ENCODE peak calls at places on chromosome 1, in five cellular contexts. One of them, this sample, is unnamed.

GRCh38 chr1:26287033-26287711 is 7.3 kb downstream of the SH3BGRL3 start:
- DNase-seq in CD8-positive, alpha-beta T cell: peak; percentile 70
- DNase-seq in Panc1: no peak
- DNase-seq in AG04449: no peak
- DNase-seq in Caco-2: no peak
- DNase-seq in this sample: peak; percentile 73

GRCh38 chr1:10424034-10424433 is 6.2 kb upstream of the CENPS start:
- DNase-seq in Caco-2: no peak
- DNase-seq in Panc1: no peak
- DNase-seq in AG04449: no peak
- DNase-seq in CD8-positive, alpha-beta T cell: no peak
- DNase-seq in this sample: no peak

GRCh38 chr1:72442251-72442650 is 159.9 kb upstream of the NEGR1 start:
- DNase-seq in CD8-positive, alpha-beta T cell: no peak
- DNase-seq in AG04449: no peak
- DNase-seq in Panc1: no peak
- DNase-seq in Caco-2: no peak
- DNase-seq in this sample: no peak

GRCh38 chr1:54460861-54461382 is 54.7 kb upstream of the SSBP3 start:
- DNase-seq in Caco-2: no peak
- DNase-seq in AG04449: no peak
- DNase-seq in CD8-positive, alpha-beta T cell: no peak
- DNase-seq in Panc1: no peak
- DNase-seq in this sample: no peak

GRCh38 chr1:36482724-36483388 is at the start of gene CSF3R:
- DNase-seq in AG04449: no peak
- DNase-seq in Panc1: no peak
- DNase-seq in Caco-2: no peak
- DNase-seq in CD8-positive, alpha-beta T cell: no peak
- DNase-seq in this sample: no peak

GRCh38 chr1:196229546-196229945 is 378.7 kb downstream of the KCNT2 start:
- DNase-seq in Panc1: no peak
- DNase-seq in CD8-positive, alpha-beta T cell: no peak
- DNase-seq in Caco-2: no peak
- DNase-seq in AG04449: no peak
- DNase-seq in this sample: no peak

GRCh38 chr1:55310517-55310927 is 95.4 kb upstream of the USP24 start:
- DNase-seq in AG04449: peak; percentile 96
- DNase-seq in CD8-positive, alpha-beta T cell: no peak
- DNase-seq in Caco-2: no peak
- DNase-seq in Panc1: peak; percentile 70
- DNase-seq in this sample: no peak

GRCh38 chr1:94971491-94971924 is 44.6 kb upstream of the CNN3 start:
- DNase-seq in CD8-positive, alpha-beta T cell: no peak
- DNase-seq in AG04449: no peak
- DNase-seq in Panc1: no peak
- DNase-seq in Caco-2: no peak
- DNase-seq in this sample: no peak

GRCh38 chr1:64894438-64895196 is 71.7 kb downstream of the JAK1 start:
- DNase-seq in CD8-positive, alpha-beta T cell: no peak
- DNase-seq in AG04449: no peak
- DNase-seq in Panc1: no peak
- DNase-seq in Caco-2: no peak
- DNase-seq in this sample: no peak

GRCh38 chr1:165117482-165117881 is 239.0 kb downstream of the LMX1A start:
- DNase-seq in Panc1: no peak
- DNase-seq in AG04449: no peak
- DNase-seq in CD8-positive, alpha-beta T cell: no peak
- DNase-seq in Caco-2: no peak
- DNase-seq in this sample: no peak

GRCh38 chr1:16915627-16915973 is 6.1 kb upstream of the CROCC start:
- DNase-seq in Caco-2: no peak
- DNase-seq in Panc1: no peak
- DNase-seq in AG04449: no peak
- DNase-seq in CD8-positive, alpha-beta T cell: no peak
- DNase-seq in this sample: no peak
- TF ChIP-seq CTCF in Caco-2: no peak
- TF ChIP-seq CTCF in Panc1: no peak
- TF ChIP-seq CTCF in AG04449: no peak
- TF ChIP-seq CTCF in CD8-positive, alpha-beta T cell: no peak
- TF ChIP-seq CTCF in this sample: no peak

GRCh38 chr1:40133839-40134238 is 27.3 kb upstream of the RLF start:
- DNase-seq in Panc1: no peak
- DNase-seq in CD8-positive, alpha-beta T cell: no peak
- DNase-seq in AG04449: no peak
- DNase-seq in Caco-2: no peak
- DNase-seq in this sample: no peak
- TF ChIP-seq CTCF in Panc1: no peak
- TF ChIP-seq CTCF in CD8-positive, alpha-beta T cell: no peak
- TF ChIP-seq CTCF in AG04449: no peak
- TF ChIP-seq CTCF in Caco-2: no peak
- TF ChIP-seq CTCF in this sample: no peak

GRCh38 chr1:6496890-6497214 is 5.4 kb upstream of the PLEKHG5 start:
- DNase-seq in Panc1: no peak
- DNase-seq in Caco-2: no peak
- DNase-seq in AG04449: no peak
- DNase-seq in CD8-positive, alpha-beta T cell: no peak
- DNase-seq in this sample: no peak
- TF ChIP-seq CTCF in Panc1: no peak
- TF ChIP-seq CTCF in Caco-2: no peak
- TF ChIP-seq CTCF in AG04449: no peak
- TF ChIP-seq CTCF in CD8-positive, alpha-beta T cell: no peak
- TF ChIP-seq CTCF in this sample: no peak

DNA sequence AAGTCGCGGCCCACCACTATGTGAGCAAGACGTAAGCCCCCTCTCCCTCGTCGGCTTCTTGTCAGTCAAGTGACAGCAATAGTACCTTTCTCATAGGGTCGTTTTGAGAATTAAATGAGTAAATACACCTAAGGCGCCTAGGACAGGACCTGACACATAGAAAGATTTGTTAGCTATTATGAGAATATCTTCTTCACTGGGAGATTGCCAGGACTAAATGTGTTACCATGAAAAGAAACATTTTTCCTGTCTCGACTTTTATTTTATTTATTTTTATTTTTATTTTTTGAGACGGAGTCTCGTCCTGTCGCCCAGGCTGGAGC is 798 bp downstream of the PMF1 start:
- DNase-seq in AG04449: no peak
- DNase-seq in Caco-2: no peak
- DNase-seq in CD8-positive, alpha-beta T cell: no peak
- DNase-seq in Panc1: no peak
- DNase-seq in this sample: no peak
- TF ChIP-seq CTCF in AG04449: no peak
- TF ChIP-seq CTCF in Caco-2: no peak
- TF ChIP-seq CTCF in CD8-positive, alpha-beta T cell: no peak
- TF ChIP-seq CTCF in Panc1: no peak
- TF ChIP-seq CTCF in this sample: no peak

GRCh38 chr1:168833801-168834224 is 104.8 kb upstream of the DPT start:
- DNase-seq in Caco-2: no peak
- DNase-seq in CD8-positive, alpha-beta T cell: no peak
- DNase-seq in Panc1: no peak
- DNase-seq in AG04449: no peak
- DNase-seq in this sample: no peak
- TF ChIP-seq CTCF in Caco-2: no peak
- TF ChIP-seq CTCF in CD8-positive, alpha-beta T cell: no peak
- TF ChIP-seq CTCF in Panc1: no peak
- TF ChIP-seq CTCF in AG04449: no peak
- TF ChIP-seq CTCF in this sample: no peak

GRCh38 chr1:23558872-23559135 is 497 bp downstream of the ID3 start:
- DNase-seq in Caco-2: no peak
- DNase-seq in Panc1: no peak
- DNase-seq in CD8-positive, alpha-beta T cell: no peak
- DNase-seq in AG04449: no peak
- DNase-seq in this sample: no peak

GRCh38 chr1:23557471-23558124 is 1.7 kb downstream of the ID3 start:
- DNase-seq in AG04449: no peak
- DNase-seq in CD8-positive, alpha-beta T cell: no peak
- DNase-seq in Panc1: no peak
- DNase-seq in Caco-2: no peak
- DNase-seq in this sample: no peak

GRCh38 chr1:23559985-23560755 is 869 bp upstream of the ID3 start:
- DNase-seq in CD8-positive, alpha-beta T cell: no peak
- DNase-seq in AG04449: no peak
- DNase-seq in Caco-2: no peak
- DNase-seq in Panc1: no peak
- DNase-seq in this sample: no peak

GRCh38 chr1:23558140-23558871 is 995 bp downstream of the ID3 start:
- DNase-seq in Panc1: no peak
- DNase-seq in Caco-2: peak; percentile 76
- DNase-seq in CD8-positive, alpha-beta T cell: no peak
- DNase-seq in AG04449: no peak
- DNase-seq in this sample: peak; percentile 59

DNA sequence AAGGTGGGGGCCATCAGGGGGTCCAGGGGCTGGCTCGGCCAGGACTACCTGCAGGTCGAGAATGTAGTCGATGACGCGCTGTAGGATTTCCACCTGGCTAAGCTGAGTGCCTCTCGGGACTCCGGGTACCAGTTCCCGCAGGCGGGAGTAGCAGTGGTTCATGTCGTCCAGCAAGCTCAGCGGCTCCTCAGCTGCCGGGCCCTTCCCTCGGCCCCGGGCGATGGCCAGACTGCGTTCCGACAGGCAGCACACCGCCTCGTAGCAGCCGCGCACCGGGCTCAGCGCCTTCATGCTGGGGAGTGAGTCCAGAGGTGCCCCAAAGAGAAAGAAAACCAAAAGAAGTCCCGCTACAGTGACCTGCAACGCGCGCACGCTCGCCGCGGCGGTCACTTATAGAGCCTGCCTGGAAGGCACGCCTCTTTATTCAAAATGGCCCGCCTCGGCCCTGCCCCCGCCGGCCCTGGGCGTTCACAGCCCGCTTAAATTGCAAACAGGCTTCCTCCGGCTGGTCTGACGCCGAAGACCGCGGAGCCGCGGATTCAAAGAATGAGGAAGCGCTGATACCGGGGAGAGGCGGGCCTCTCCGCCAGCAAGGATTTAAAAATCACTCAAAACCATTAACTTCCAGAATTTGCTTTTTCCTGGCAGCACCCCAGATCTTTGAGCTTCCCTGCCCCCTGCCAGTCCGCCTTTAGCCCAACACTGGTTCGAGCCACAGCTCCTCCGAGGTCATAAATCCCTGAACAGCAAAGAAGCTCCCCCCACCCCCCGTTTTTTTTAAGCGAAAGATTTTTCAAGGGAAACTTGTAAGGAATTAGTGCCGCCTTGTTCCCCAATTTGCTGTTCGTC is at the start of gene ID3:
- DNase-seq in Caco-2: peak; percentile 92
- DNase-seq in Panc1: no peak
- DNase-seq in CD8-positive, alpha-beta T cell: peak; percentile 85
- DNase-seq in AG04449: peak; percentile 91
- DNase-seq in this sample: peak; percentile 90
- TF ChIP-seq CTCF in Caco-2: no peak
- TF ChIP-seq CTCF in Panc1: no peak
- TF ChIP-seq CTCF in CD8-positive, alpha-beta T cell: no peak
- TF ChIP-seq CTCF in AG04449: no peak
- TF ChIP-seq CTCF in this sample: no peak

GRCh38 chr1:84603941-84604830 is 29.9 kb upstream of the CTBS start:
- DNase-seq in AG04449: peak; percentile 63
- DNase-seq in CD8-positive, alpha-beta T cell: no peak
- DNase-seq in Panc1: peak; percentile 97
- DNase-seq in Caco-2: no peak
- DNase-seq in this sample: no peak
- TF ChIP-seq CTCF in AG04449: peak; percentile 58
- TF ChIP-seq CTCF in CD8-positive, alpha-beta T cell: no peak
- TF ChIP-seq CTCF in Panc1: peak; percentile 100
- TF ChIP-seq CTCF in Caco-2: no peak
- TF ChIP-seq CTCF in this sample: no peak

This sample was measured in GM20000.